ENCODE peak calls at places on chromosomes 6 and 20, in four cellular contexts. One of them, this sample, is unnamed. For H3K4me1, the result is how much of the 10 kb centered on the place peaks cover.

GRCh38 chr6:125312950-125313349 is 11.2 kb upstream of the HDDC2 start:
- DNase-seq in esophagus squamous epithelium: no peak
- DNase-seq in CD8-positive, alpha-beta T cell: no peak
- DNase-seq in GM23248: no peak
- DNase-seq in this sample: no peak

GRCh38 chr20:23143098-23143497 is 57.0 kb upstream of the CD93 start:
- DNase-seq in CD8-positive, alpha-beta T cell: no peak
- DNase-seq in esophagus squamous epithelium: no peak
- DNase-seq in GM23248: peak
- DNase-seq in this sample: no peak

GRCh38 chr6:32741203-32741960 is at the start of gene HLA-DQA2:
- DNase-seq in GM23248: no peak
- DNase-seq in esophagus squamous epithelium: no peak
- DNase-seq in CD8-positive, alpha-beta T cell: no peak
- DNase-seq in this sample: peak

GRCh38 chr20:57396212-57396611 is 5.0 kb downstream of the RBM38 start:
- DNase-seq in GM23248: no peak
- DNase-seq in CD8-positive, alpha-beta T cell: no peak
- DNase-seq in esophagus squamous epithelium: no peak
- DNase-seq in this sample: no peak

GRCh38 chr6:40804905-40805304 is 217.7 kb upstream of the LRFN2 start:
- DNase-seq in esophagus squamous epithelium: no peak
- DNase-seq in CD8-positive, alpha-beta T cell: no peak
- DNase-seq in GM23248: peak
- DNase-seq in this sample: no peak

GRCh38 chr6:102520981-102521380 is 1127.5 kb downstream of the GRIK2 start:
- DNase-seq in esophagus squamous epithelium: no peak
- DNase-seq in CD8-positive, alpha-beta T cell: no peak
- DNase-seq in GM23248: no peak
- DNase-seq in this sample: no peak

GRCh38 chr20:63846128-63846771 is 15.0 kb upstream of the ABHD16B start:
- DNase-seq in esophagus squamous epithelium: no peak
- DNase-seq in GM23248: peak
- DNase-seq in CD8-positive, alpha-beta T cell: no peak
- DNase-seq in this sample: no peak

GRCh38 chr20:37490670-37491350 is 30.2 kb upstream of the NNAT start:
- DNase-seq in GM23248: no peak
- DNase-seq in esophagus squamous epithelium: no peak
- DNase-seq in CD8-positive, alpha-beta T cell: no peak
- DNase-seq in this sample: no peak

GRCh38 chr6:138486249-138487121 is 12.8 kb downstream of the NHSL1 start:
- DNase-seq in CD8-positive, alpha-beta T cell: no peak
- DNase-seq in esophagus squamous epithelium: no peak
- DNase-seq in GM23248: no peak
- DNase-seq in this sample: no peak

GRCh38 chr6:55293116-55293515 is 34.2 kb upstream of the GFRAL start:
- DNase-seq in esophagus squamous epithelium: no peak
- DNase-seq in CD8-positive, alpha-beta T cell: no peak
- DNase-seq in GM23248: peak
- DNase-seq in this sample: no peak

GRCh38 chr6:6717953-6718352 is 129.4 kb downstream of the LY86 start:
- DNase-seq in GM23248: no peak
- DNase-seq in CD8-positive, alpha-beta T cell: no peak
- DNase-seq in esophagus squamous epithelium: no peak
- DNase-seq in this sample: no peak

GRCh38 chr6:7315684-7316366 is 2.8 kb upstream of the SSR1 start:
- DNase-seq in CD8-positive, alpha-beta T cell: no peak
- DNase-seq in esophagus squamous epithelium: no peak
- DNase-seq in GM23248: no peak
- DNase-seq in this sample: no peak

GRCh38 chr20:51373713-51374481 is 168.6 kb downstream of the NFATC2 start:
- DNase-seq in CD8-positive, alpha-beta T cell: no peak
- DNase-seq in GM23248: no peak
- DNase-seq in esophagus squamous epithelium: no peak
- DNase-seq in this sample: no peak

GRCh38 chr20:1617055-1617454 is 2.8 kb downstream of the SIRPB1 start:
- DNase-seq in GM23248: no peak
- DNase-seq in esophagus squamous epithelium: no peak
- DNase-seq in CD8-positive, alpha-beta T cell: no peak
- DNase-seq in this sample: no peak

GRCh38 chr20:37348643-37349516 is 2.9 kb downstream of the SRC start:
- DNase-seq in GM23248: no peak
- DNase-seq in CD8-positive, alpha-beta T cell: no peak
- DNase-seq in esophagus squamous epithelium: no peak
- DNase-seq in this sample: no peak

GRCh38 chr6:13454286-13455221 is 32.8 kb downstream of the GFOD1 start:
- DNase-seq in CD8-positive, alpha-beta T cell: peak
- DNase-seq in esophagus squamous epithelium: no peak
- DNase-seq in GM23248: peak
- DNase-seq in this sample: peak

GRCh38 chr20:61817575-61817974 is 248.1 kb downstream of the TAF4 start:
- DNase-seq in GM23248: no peak
- DNase-seq in CD8-positive, alpha-beta T cell: no peak
- DNase-seq in esophagus squamous epithelium: no peak
- DNase-seq in this sample: no peak

GRCh38 chr20:57264151-57264792 is 2.2 kb downstream of the BMP7 start:
- DNase-seq in GM23248: no peak
- DNase-seq in CD8-positive, alpha-beta T cell: no peak
- DNase-seq in esophagus squamous epithelium: no peak
- DNase-seq in this sample: no peak

GRCh38 chr20:59006864-59007757 is at the start of gene CTSZ:
- DNase-seq in GM23248: peak
- DNase-seq in esophagus squamous epithelium: no peak
- DNase-seq in CD8-positive, alpha-beta T cell: no peak
- DNase-seq in this sample: peak

GRCh38 chr6:167781066-167781767 is 45.5 kb upstream of the AFDN start:
- DNase-seq in GM23248: no peak
- DNase-seq in esophagus squamous epithelium: no peak
- DNase-seq in CD8-positive, alpha-beta T cell: no peak
- DNase-seq in this sample: no peak

GRCh38 chr6:157236040-157236725 is 87.1 kb downstream of the TMEM242 start:
- DNase-seq in CD8-positive, alpha-beta T cell: no peak
- DNase-seq in GM23248: peak
- DNase-seq in esophagus squamous epithelium: no peak
- DNase-seq in this sample: no peak

GRCh38 chr6:11279213-11279780 is 46.8 kb upstream of the NEDD9 start:
- DNase-seq in esophagus squamous epithelium: no peak
- DNase-seq in CD8-positive, alpha-beta T cell: no peak
- DNase-seq in GM23248: peak
- DNase-seq in this sample: no peak

GRCh38 chr20:36591854-36592641 is 13.5 kb upstream of the RAB5IF start:
- DNase-seq in esophagus squamous epithelium: no peak
- DNase-seq in GM23248: peak
- DNase-seq in CD8-positive, alpha-beta T cell: no peak
- DNase-seq in this sample: peak

GRCh38 chr20:45450097-45450818 is 19.3 kb upstream of the WFDC2 start:
- DNase-seq in CD8-positive, alpha-beta T cell: no peak
- DNase-seq in esophagus squamous epithelium: no peak
- DNase-seq in GM23248: peak
- DNase-seq in this sample: peak

GRCh38 chr20:59673288-59673997 is 69.1 kb downstream of the PHACTR3 start:
- DNase-seq in CD8-positive, alpha-beta T cell: no peak
- DNase-seq in GM23248: no peak
- DNase-seq in esophagus squamous epithelium: no peak
- DNase-seq in this sample: no peak

GRCh38 chr6:16316741-16317251 is 78.4 kb downstream of the GMPR start:
- DNase-seq in GM23248: peak
- DNase-seq in esophagus squamous epithelium: no peak
- DNase-seq in CD8-positive, alpha-beta T cell: no peak
- DNase-seq in this sample: peak

GRCh38 chr6:10460096-10460495 is 45.2 kb upstream of the TFAP2A start:
- DNase-seq in GM23248: no peak
- DNase-seq in esophagus squamous epithelium: no peak
- DNase-seq in CD8-positive, alpha-beta T cell: no peak
- DNase-seq in this sample: no peak

GRCh38 chr20:24654425-24654824 is 185.0 kb downstream of the SYNDIG1 start:
- DNase-seq in GM23248: no peak
- DNase-seq in esophagus squamous epithelium: no peak
- DNase-seq in CD8-positive, alpha-beta T cell: no peak
- DNase-seq in this sample: no peak
- H3K4me1 ChIP-seq in GM23248: under half
- H3K4me1 ChIP-seq in esophagus squamous epithelium: under half
- H3K4me1 ChIP-seq in CD8-positive, alpha-beta T cell: under half
- H3K4me1 ChIP-seq in this sample: under half

DNA sequence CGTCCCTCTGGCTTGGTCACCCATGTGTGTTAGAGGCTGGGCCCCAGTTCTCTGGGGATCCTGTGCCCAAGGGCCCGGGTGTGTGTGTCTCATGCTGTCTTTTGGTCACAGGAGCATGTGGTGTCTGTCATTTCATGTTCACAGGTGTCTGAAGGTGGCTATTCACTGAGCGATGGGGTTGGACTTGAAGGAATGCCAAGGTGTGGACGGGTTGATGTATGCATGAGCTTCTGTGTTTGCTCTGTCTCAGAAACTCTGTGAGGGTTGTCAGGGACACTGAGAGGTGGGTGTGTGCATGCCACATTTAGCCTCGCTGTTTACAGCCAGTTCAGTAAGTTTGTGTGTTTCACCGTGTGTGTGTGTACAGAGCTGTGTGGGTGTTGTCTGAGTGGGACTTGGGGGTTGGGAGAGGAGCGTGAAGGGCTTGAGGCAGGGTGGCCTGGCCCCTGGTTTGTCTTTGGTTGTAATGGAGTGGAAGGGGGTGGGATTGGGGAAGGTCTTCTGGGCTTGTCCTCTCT is 1.2 kb downstream of the DDR1 start:
- DNase-seq in CD8-positive, alpha-beta T cell: no peak
- DNase-seq in GM23248: peak
- DNase-seq in esophagus squamous epithelium: no peak
- DNase-seq in this sample: no peak
- H3K4me1 ChIP-seq in CD8-positive, alpha-beta T cell: under half
- H3K4me1 ChIP-seq in GM23248: under half
- H3K4me1 ChIP-seq in esophagus squamous epithelium: under half
- H3K4me1 ChIP-seq in this sample: under half

GRCh38 chr6:144659202-144659731 is 374.1 kb downstream of the UTRN start:
- DNase-seq in GM23248: peak
- DNase-seq in CD8-positive, alpha-beta T cell: no peak
- DNase-seq in esophagus squamous epithelium: no peak
- DNase-seq in this sample: peak
- H3K4me1 ChIP-seq in GM23248: under half
- H3K4me1 ChIP-seq in CD8-positive, alpha-beta T cell: under half
- H3K4me1 ChIP-seq in esophagus squamous epithelium: under half
- H3K4me1 ChIP-seq in this sample: under half

DNA sequence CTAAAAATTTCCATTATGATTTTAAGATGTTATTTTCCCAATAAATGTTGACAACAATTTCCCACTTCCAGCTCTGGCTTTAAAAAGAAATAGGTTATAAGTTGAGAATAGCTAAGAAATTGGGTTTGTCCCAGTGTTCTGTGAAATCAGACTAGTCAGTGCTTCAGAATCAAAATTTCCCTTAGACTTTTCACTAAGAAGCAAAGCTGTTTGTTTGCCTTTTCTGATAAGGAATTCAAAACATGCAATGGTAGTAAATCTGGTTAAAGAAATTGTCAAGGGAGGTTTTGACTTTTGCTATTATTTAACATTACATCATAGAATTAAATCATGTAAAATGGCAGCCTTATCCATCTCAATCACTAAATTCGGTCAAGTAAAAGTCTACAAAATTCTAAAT is 36.6 kb downstream of the PLAGL1 start:
- DNase-seq in GM23248: no peak
- DNase-seq in esophagus squamous epithelium: no peak
- DNase-seq in CD8-positive, alpha-beta T cell: no peak
- DNase-seq in this sample: no peak
- H3K4me1 ChIP-seq in GM23248: under half
- H3K4me1 ChIP-seq in esophagus squamous epithelium: under half
- H3K4me1 ChIP-seq in CD8-positive, alpha-beta T cell: under half
- H3K4me1 ChIP-seq in this sample: under half

GRCh38 chr20:54585222-54585621 is 109.8 kb downstream of the DOK5 start:
- DNase-seq in esophagus squamous epithelium: no peak
- DNase-seq in CD8-positive, alpha-beta T cell: no peak
- DNase-seq in GM23248: no peak
- DNase-seq in this sample: no peak
- H3K4me1 ChIP-seq in esophagus squamous epithelium: under half
- H3K4me1 ChIP-seq in CD8-positive, alpha-beta T cell: under half
- H3K4me1 ChIP-seq in GM23248: under half
- H3K4me1 ChIP-seq in this sample: under half

DNA sequence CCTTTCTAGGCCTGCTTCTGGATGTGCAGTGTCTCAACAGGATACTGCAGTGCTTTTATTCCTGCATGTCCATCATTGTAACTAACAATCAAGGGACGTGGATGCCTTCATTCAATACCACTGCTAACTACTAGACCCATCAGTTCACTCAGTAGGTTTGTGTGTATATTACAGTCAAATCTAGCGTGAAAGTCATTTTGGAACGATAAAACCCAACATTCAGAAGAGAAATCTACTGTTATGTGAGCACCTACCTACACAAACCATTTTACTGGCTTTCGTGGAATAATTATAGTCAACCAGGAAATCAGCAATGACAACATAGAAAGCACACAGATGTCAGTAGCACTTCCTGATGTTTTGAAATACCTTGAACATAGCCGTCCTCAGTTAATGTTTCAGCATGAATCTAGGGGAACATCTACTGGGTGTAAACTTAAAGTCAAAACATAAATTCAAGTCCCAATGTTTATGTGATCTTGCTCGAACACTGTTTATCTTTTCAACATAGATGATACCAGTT is 270.6 kb downstream of the FARS2 start:
- DNase-seq in esophagus squamous epithelium: no peak
- DNase-seq in CD8-positive, alpha-beta T cell: no peak
- DNase-seq in GM23248: no peak
- DNase-seq in this sample: no peak
- H3K4me1 ChIP-seq in esophagus squamous epithelium: under half
- H3K4me1 ChIP-seq in CD8-positive, alpha-beta T cell: under half
- H3K4me1 ChIP-seq in GM23248: under half
- H3K4me1 ChIP-seq in this sample: under half

DNA sequence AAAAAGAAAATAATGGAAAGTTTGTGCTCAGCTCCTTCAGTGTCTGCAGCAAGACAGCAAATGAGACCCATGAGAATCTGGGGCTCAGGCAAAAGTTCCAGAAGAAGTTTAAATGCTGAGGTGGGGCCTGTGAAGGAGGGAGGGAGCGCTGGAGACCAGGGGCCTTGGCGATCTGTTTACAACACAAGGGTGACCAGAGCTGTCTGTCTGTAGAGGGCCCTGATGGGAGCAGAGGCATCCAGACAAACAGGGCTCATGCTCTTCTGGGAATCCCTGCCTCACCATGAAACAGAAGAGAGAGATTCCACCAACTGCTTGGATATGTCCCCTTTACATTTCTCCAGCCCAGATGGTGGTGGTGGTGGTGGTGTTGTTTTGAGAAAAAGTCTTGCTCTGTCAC is 79.3 kb upstream of the SHLD1 start:
- DNase-seq in esophagus squamous epithelium: no peak
- DNase-seq in CD8-positive, alpha-beta T cell: no peak
- DNase-seq in GM23248: no peak
- DNase-seq in this sample: no peak
- H3K4me1 ChIP-seq in esophagus squamous epithelium: under half
- H3K4me1 ChIP-seq in CD8-positive, alpha-beta T cell: under half
- H3K4me1 ChIP-seq in GM23248: under half
- H3K4me1 ChIP-seq in this sample: under half

This sample was measured in CD4-positive, CD25-positive, alpha-beta regulatory T cell.